ENCODE peak calls at places on chromosomes 3 and 15, in eight cellular contexts. B, L, S, M, E, G, T and P are unnamed samples.

GRCh38 chr3:132245547-132245946 is 71.7 kb upstream of the ACP3 start:
- DNase-seq in B (no peak), L (no peak), S (no peak), M (no peak), E (no peak), G (no peak), T (no peak), P (no peak)

GRCh38 chr3:63395960-63396359 is 117.9 kb downstream of the SYNPR start:
- DNase-seq in B (no peak), L (no peak), S (no peak), M (no peak), E (no peak), G (no peak), T (no peak), P (no peak)

GRCh38 chr15:70559223-70559823 is 204.0 kb downstream of the UACA start:
- DNase-seq in B (peak; percentile 39), L (peak; percentile 65), S (no peak), M (no peak), E (peak; percentile 49), G (peak; percentile 44), T (peak; percentile 20), P (peak; percentile 67)

GRCh38 chr3:42376397-42376798 is 34.0 kb downstream of the LYZL4 start:
- DNase-seq in B (peak; percentile 54), L (no peak), S (no peak), M (no peak), E (peak; percentile 75), G (no peak), T (no peak), P (peak; percentile 76)

GRCh38 chr15:99305761-99306505 is 54.7 kb downstream of the LRRC28 start:
- DNase-seq in B (no peak), L (peak; percentile 73), S (no peak), M (no peak), E (no peak), G (no peak), T (no peak), P (peak; percentile 82)

GRCh38 chr3:181253796-181254195 is 264.3 kb upstream of the DNAJC19 start:
- DNase-seq in B (no peak), L (no peak), S (no peak), M (no peak), E (no peak), G (no peak), T (no peak), P (peak; percentile 50)

GRCh38 chr3:155169221-155169620 is 89.1 kb downstream of the MME start:
- DNase-seq in B (no peak), L (no peak), S (no peak), M (no peak), E (no peak), G (no peak), T (no peak), P (no peak)

GRCh38 chr15:63611217-63611616 is 14.0 kb downstream of the FBXL22 start:
- DNase-seq in B (no peak), L (no peak), S (no peak), M (no peak), E (no peak), G (no peak), T (no peak), P (no peak)

GRCh38 chr3:70352215-70352614 is 39.8 kb upstream of the MDFIC2 start:
- DNase-seq in B (no peak), L (no peak), S (no peak), M (no peak), E (no peak), G (no peak), T (no peak), P (no peak)

GRCh38 chr15:50676799-50677483 is 9.7 kb downstream of the TRPM7 start:
- DNase-seq in B (peak; percentile 41), L (no peak), S (no peak), M (no peak), E (peak; percentile 74), G (no peak), T (no peak), P (peak; percentile 13)

GRCh38 chr3:58496206-58496605 is 4.3 kb downstream of the KCTD6 start:
- DNase-seq in B (no peak), L (no peak), S (no peak), M (no peak), E (no peak), G (no peak), T (no peak), P (no peak)

GRCh38 chr3:45590256-45590655 is 4.3 kb upstream of the LIMD1 start:
- DNase-seq in B (no peak), L (no peak), S (no peak), M (no peak), E (no peak), G (no peak), T (no peak), P (no peak)

GRCh38 chr15:70160803-70161565 is 63.3 kb upstream of the TLE3 start:
- DNase-seq in B (no peak), L (no peak), S (no peak), M (no peak), E (no peak), G (no peak), T (no peak), P (no peak)

GRCh38 chr15:66389859-66390382 is 3.2 kb downstream of the MAP2K1 start:
- DNase-seq in B (no peak), L (no peak), S (no peak), M (no peak), E (peak; percentile 23), G (no peak), T (no peak), P (no peak)

GRCh38 chr3:127034990-127035652 is 52.2 kb downstream of the PLXNA1 start:
- DNase-seq in B (no peak), L (peak; percentile 40), S (no peak), M (no peak), E (no peak), G (no peak), T (no peak), P (no peak)

GRCh38 chr15:74822233-74822632 is 4.2 kb upstream of the CPLX3 start:
- DNase-seq in B (no peak), L (no peak), S (no peak), M (no peak), E (no peak), G (no peak), T (no peak), P (no peak)

GRCh38 chr15:98077186-98077585 is 116.7 kb downstream of the ARRDC4 start:
- DNase-seq in B (no peak), L (no peak), S (no peak), M (no peak), E (no peak), G (no peak), T (no peak), P (no peak)

GRCh38 chr15:75327491-75327890 is 8.4 kb upstream of the COMMD4 start:
- DNase-seq in B (no peak), L (no peak), S (no peak), M (no peak), E (no peak), G (no peak), T (no peak), P (no peak)

GRCh38 chr3:166829896-166830295 is 550.2 kb downstream of the ZBBX start:
- DNase-seq in B (no peak), L (no peak), S (no peak), M (no peak), E (peak; percentile 42), G (no peak), T (no peak), P (no peak)

GRCh38 chr15:77373441-77373840 is 46.5 kb downstream of the PEAK1 start:
- DNase-seq in B (no peak), L (no peak), S (no peak), M (no peak), E (no peak), G (no peak), T (no peak), P (no peak)

GRCh38 chr15:37002041-37002689 is 98.2 kb downstream of the MEIS2 start:
- DNase-seq in B (no peak), L (no peak), S (no peak), M (no peak), E (no peak), G (no peak), T (no peak), P (peak; percentile 29)

GRCh38 chr3:121809249-121809648 is 25.6 kb downstream of the IQCB1 start:
- DNase-seq in B (no peak), L (no peak), S (no peak), M (no peak), E (no peak), G (no peak), T (no peak), P (no peak)

GRCh38 chr3:31077826-31078225 is 183.4 kb upstream of the GADL1 start:
- DNase-seq in B (peak; percentile 28), L (no peak), S (no peak), M (no peak), E (peak; percentile 84), G (no peak), T (no peak), P (no peak)

GRCh38 chr3:160739079-160739478 is 17.0 kb upstream of the PPM1L start:
- DNase-seq in B (no peak), L (no peak), S (no peak), M (no peak), E (no peak), G (no peak), T (no peak), P (no peak)

GRCh38 chr15:76206325-76206976 is 104.8 kb downstream of the ETFA start:
- DNase-seq in B (no peak), L (peak; percentile 92), S (peak; percentile 78), M (no peak), E (no peak), G (no peak), T (no peak), P (peak; percentile 86)

GRCh38 chr3:17384567-17385296 is 357.7 kb downstream of the TBC1D5 start:
- DNase-seq in B (peak; percentile 5), L (no peak), S (no peak), M (no peak), E (no peak), G (no peak), T (no peak), P (no peak)